ENCODE peak calls at places on chromosome 21, in four cellular contexts. G, N, T and A are unnamed samples.

GRCh38 chr21:39083377-39084008 is 99.8 kb downstream of the PSMG1 start:
- DNase-seq in G (no peak), N (no peak), T (no peak), A (no peak)

GRCh38 chr21:41725421-41726021 is 41.3 kb downstream of the RIPK4 start:
- DNase-seq in N (no peak), G (peak; percentile 74), T (no peak), A (no peak)

GRCh38 chr21:36059823-36060158 is 535 bp downstream of the SETD4 start:
- DNase-seq in N (no peak), G (peak; percentile 70), T (peak; percentile 64), A (no peak)

GRCh38 chr21:19541612-19542011 is 1138.0 kb upstream of the TMPRSS15 start:
- DNase-seq in G (no peak), T (no peak), N (peak; percentile 3), A (no peak)

GRCh38 chr21:42830456-42831455 is 48.6 kb downstream of the WDR4 start:
- DNase-seq in T (peak; percentile 26), N (no peak), G (peak; percentile 44), A (no peak)

GRCh38 chr21:42768324-42769121 is 110.8 kb downstream of the WDR4 start:
- DNase-seq in G (no peak), T (no peak), N (no peak), A (no peak)

GRCh38 chr21:36422279-36423098 is 37.3 kb downstream of the CHAF1B start:
- DNase-seq in G (peak; percentile 85), N (peak; percentile 40), T (peak; percentile 90), A (peak; percentile 34)

GRCh38 chr21:32403201-32403701 is 9.3 kb upstream of the EVA1C start:
- DNase-seq in N (peak; percentile 48), G (peak; percentile 63), T (peak; percentile 76), A (no peak)

GRCh38 chr21:42026072-42026415 is 15.9 kb upstream of the ZBTB21 start:
- DNase-seq in G (no peak), T (no peak), N (no peak), A (no peak)

GRCh38 chr21:36082140-36082742 is 12.4 kb downstream of the CBR1 start:
- DNase-seq in T (no peak), G (no peak), N (no peak), A (no peak)

GRCh38 chr21:21996891-21997290 is 998.7 kb downstream of the NCAM2 start:
- DNase-seq in G (no peak), N (no peak), T (no peak), A (no peak)

GRCh38 chr21:14241322-14241721 is 25.4 kb downstream of the RBM11 start:
- DNase-seq in T (no peak), N (no peak), G (no peak), A (no peak)

GRCh38 chr21:33231526-33231925 is 1.8 kb downstream of the IFNAR2 start:
- DNase-seq in G (no peak), T (no peak), N (no peak), A (no peak)

GRCh38 chr21:42336065-42336464 is 14.7 kb downstream of the TFF2 start:
- DNase-seq in G (peak; percentile 66), N (peak; percentile 7), T (no peak), A (no peak)

GRCh38 chr21:31354122-31354521 is 10.1 kb upstream of the TIAM1 start:
- DNase-seq in T (no peak), N (no peak), G (no peak), A (peak; percentile 70)

GRCh38 chr21:23016617-23017016 is 2018.4 kb downstream of the NCAM2 start:
- DNase-seq in T (no peak), N (no peak), G (no peak), A (no peak)

GRCh38 chr21:31973402-31973944 is 100.7 kb downstream of the HUNK start:
- DNase-seq in G (no peak), T (no peak), N (no peak), A (no peak)

GRCh38 chr21:38679531-38679930 is 126.2 kb upstream of the ETS2 start:
- DNase-seq in T (no peak), N (no peak), G (no peak), A (no peak)

GRCh38 chr21:33022489-33022827 is 3.3 kb upstream of the OLIG2 start:
- DNase-seq in N (no peak), T (no peak), G (no peak), A (no peak)

GRCh38 chr21:42395910-42396625 is at the start of gene TMPRSS3:
- DNase-seq in N (no peak), T (no peak), G (no peak), A (no peak)

GRCh38 chr21:23955130-23955873 is 1652.0 kb downstream of the MRPL39 start:
- DNase-seq in N (no peak), G (no peak), T (no peak), A (no peak)

GRCh38 chr21:41758550-41758949 is 8.3 kb downstream of the RIPK4 start:
- DNase-seq in T (no peak), N (no peak), G (no peak), A (peak; percentile 41)

GRCh38 chr21:38042246-38042645 is 126.0 kb upstream of the KCNJ6 start:
- DNase-seq in G (no peak), T (no peak), N (no peak), A (no peak)

GRCh38 chr21:29953072-29953471 is 13.3 kb upstream of the GRIK1 start:
- DNase-seq in T (no peak), N (no peak), G (no peak), A (no peak)

GRCh38 chr21:38956006-38956405 is 150.3 kb downstream of the ETS2 start:
- DNase-seq in G (no peak), N (no peak), T (no peak), A (no peak)

GRCh38 chr21:39628380-39628779 is 15.6 kb downstream of the B3GALT5 start:
- DNase-seq in G (no peak), N (no peak), T (no peak), A (no peak)

GRCh38 chr21:38938343-38938742 is 132.6 kb downstream of the ETS2 start:
- DNase-seq in N (no peak), G (no peak), T (no peak), A (no peak)

GRCh38 chr21:10639123-10639522 is 117.7 kb downstream of the TPTE start:
- DNase-seq in G (no peak), T (no peak), N (no peak), A (no peak)

GRCh38 chr21:42513151-42513984 is at the start of gene SLC37A1:
- DNase-seq in T (peak; percentile 66), G (peak; percentile 78), N (no peak), A (no peak)

GRCh38 chr21:37749132-37749531 is 167.1 kb downstream of the KCNJ6 start:
- DNase-seq in N (no peak), T (no peak), G (no peak), A (no peak)

GRCh38 chr21:25369524-25370300 is 237.6 kb downstream of the MRPL39 start:
- DNase-seq in T (no peak), N (no peak), G (no peak), A (no peak)

GRCh38 chr21:39720126-39720778 is 24.7 kb upstream of the IGSF5 start:
- DNase-seq in T (no peak), G (no peak), N (no peak), A (no peak)

DNA sequence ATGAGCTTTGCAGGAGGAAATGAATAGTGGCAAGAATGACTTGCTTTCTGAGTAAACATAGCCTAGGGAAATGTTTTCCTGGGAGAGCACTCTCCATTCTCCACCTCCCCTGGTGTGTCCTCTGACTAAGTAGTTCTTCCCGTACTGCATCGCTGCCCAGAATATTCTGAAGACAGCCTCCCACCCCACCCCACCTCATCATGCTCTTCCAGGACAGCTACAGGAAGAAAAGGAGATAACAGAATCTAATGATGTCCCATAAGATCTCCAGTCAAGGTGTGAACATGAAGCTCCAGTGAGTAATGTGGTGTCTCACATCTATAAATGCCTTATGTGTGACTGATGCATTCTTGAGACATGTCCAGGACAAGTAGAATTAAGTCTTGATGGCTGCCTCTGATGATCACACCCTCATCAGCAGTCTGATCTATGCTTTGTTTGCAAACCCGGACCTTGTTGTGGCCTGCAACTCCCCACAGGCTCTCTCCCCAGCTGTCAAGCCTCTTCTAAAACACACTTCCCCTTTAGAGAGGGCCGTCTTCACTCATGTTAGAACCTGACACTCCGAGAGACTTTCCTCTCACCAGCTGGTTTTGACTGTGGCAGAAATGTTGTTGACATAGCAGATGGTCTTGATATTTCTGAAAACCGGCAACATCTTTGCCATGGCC is 183.0 kb downstream of the CYYR1 start:
- DNase-seq in N (no peak), T (no peak), G (no peak), A (peak; percentile 34)
- TF ChIP-seq SIN3A in N (no peak), T (no peak), G (no peak), A (no peak)

DNA sequence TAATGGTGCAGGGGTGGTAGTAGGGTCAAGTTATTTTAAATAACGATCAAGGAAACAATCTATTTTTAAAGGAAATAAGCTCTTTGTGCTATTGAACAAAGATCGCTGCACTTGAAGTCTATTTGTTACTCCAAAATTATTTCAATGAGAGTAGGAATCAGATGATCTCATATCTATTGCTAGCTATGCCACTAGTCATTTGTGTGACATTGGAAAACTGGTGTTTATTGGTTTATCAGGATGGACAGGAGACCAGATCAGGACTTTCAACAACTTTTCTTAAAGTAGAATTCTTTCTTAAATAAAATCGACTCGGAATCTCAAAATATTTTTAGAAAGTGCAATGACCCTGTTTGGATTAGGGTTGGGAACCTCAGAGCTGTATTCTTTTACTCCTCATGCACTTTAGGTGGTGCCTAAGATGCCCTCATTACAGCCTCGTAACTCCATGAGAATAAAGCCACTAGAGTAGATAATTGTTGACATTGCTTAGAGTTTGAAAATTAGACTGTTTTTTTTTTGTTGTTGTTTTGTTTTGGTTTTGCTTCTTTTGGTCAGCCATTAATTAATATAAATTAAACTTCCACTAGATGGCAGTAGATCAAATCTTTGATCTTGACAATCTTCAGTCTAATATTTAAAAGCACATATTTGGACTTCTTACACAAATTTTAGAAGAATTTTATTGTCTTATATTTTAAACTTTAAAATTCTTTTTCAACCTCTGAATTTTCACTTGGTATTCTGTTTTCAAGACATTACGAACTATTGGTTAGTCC is 352.4 kb downstream of the USP25 start:
- DNase-seq in T (no peak), G (no peak), N (no peak), A (no peak)
- TF ChIP-seq CEBPB in T (no peak), G (no peak), N (no peak), A (no peak)

DNA sequence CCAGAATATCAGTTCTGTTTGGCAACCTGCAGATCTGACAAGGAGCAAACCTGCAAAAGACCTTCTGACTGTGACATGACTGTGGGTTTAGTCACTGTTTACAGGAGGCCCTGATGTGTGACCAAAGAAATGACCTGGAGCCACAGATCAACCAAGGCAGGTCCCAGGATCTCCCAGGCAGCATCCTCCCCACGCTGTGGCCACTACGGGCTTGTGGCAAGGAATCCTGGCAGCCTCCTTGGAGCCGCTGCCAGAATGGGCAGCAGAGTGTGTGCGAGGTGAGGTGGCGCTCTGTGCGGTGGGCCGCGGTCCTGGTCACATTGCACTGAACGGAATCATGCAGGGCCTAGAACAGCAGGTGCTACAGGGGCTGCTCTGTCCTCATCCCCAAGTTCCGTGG is 15.9 kb downstream of the MCM3AP start:
- DNase-seq in T (no peak), G (no peak), N (no peak), A (no peak)
- TF ChIP-seq ATF3 in T (no peak), G (no peak), N (no peak), A (no peak)

DNA sequence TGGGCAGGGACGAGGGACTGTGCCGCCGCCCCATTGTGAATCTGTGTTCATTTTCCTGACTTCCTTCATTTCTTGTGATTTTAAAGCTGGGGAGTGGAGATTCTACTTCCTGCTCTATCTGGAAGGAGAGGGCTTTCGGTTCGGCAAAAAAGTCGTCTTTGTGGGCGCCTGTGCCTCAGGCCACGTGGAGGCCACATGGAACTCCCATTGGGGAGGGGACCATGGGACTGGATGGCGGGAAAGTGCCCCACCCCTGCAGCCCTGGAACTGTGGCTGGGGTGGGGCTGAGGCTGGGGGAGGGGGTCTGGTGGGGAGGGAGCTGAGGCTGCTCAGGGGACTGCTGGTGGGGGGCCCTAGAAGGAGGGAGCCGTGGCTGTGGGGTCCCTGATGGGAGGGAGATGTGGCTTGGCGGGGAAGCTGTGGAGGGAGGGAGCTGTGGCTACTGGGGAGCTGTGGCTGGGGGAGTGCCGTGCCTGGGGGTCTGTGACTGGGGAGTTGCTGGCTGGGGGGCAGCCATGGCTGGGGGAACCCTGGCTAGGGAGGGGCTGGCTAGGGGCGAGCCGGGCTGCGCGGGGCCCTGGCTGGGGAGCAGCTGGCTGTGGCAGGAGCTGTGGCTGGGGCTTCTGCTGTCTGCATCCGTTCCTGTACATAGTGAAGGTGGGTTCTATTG is 31.5 kb downstream of the COL18A1 start:
- DNase-seq in G (no peak), T (no peak), N (no peak), A (no peak)
- TF ChIP-seq SIN3A in G (no peak), T (no peak), N (no peak), A (no peak)